ENCODE peak calls at places on chromosomes 3 and 15, in four cellular contexts. One of them, this sample, is unnamed.

GRCh38 chr3:151480492-151480891 is 19.6 kb upstream of the IGSF10 start:
- DNase-seq in A673: no peak
- DNase-seq in body of pancreas: no peak
- DNase-seq in BE2C: no peak
- DNase-seq in this sample: no peak

GRCh38 chr3:58065700-58066167 is 57.5 kb downstream of the FLNB start:
- DNase-seq in body of pancreas: peak; percentile 76
- DNase-seq in A673: no peak
- DNase-seq in BE2C: no peak
- DNase-seq in this sample: no peak

GRCh38 chr3:120678331-120678845 is 3.7 kb downstream of the HGD start:
- DNase-seq in body of pancreas: peak; percentile 92
- DNase-seq in BE2C: peak; percentile 11
- DNase-seq in A673: peak; percentile 60
- DNase-seq in this sample: peak; percentile 73

GRCh38 chr15:31337352-31338031 is 10.9 kb downstream of the KLF13 start:
- DNase-seq in A673: no peak
- DNase-seq in BE2C: no peak
- DNase-seq in body of pancreas: no peak
- DNase-seq in this sample: no peak

GRCh38 chr3:194587438-194587931 is 45.7 kb downstream of the TMEM44 start:
- DNase-seq in BE2C: no peak
- DNase-seq in body of pancreas: no peak
- DNase-seq in A673: no peak
- DNase-seq in this sample: no peak

GRCh38 chr3:159077860-159078259 is 276.0 kb downstream of the MFSD1 start:
- DNase-seq in body of pancreas: no peak
- DNase-seq in A673: peak; percentile 68
- DNase-seq in BE2C: no peak
- DNase-seq in this sample: no peak

GRCh38 chr3:190883973-190884832 is 21.7 kb upstream of the GMNC start:
- DNase-seq in body of pancreas: peak; percentile 69
- DNase-seq in BE2C: peak; percentile 56
- DNase-seq in A673: peak; percentile 90
- DNase-seq in this sample: peak; percentile 44

GRCh38 chr3:127745656-127746399 is 73.1 kb downstream of the ABTB1 start:
- DNase-seq in BE2C: no peak
- DNase-seq in A673: no peak
- DNase-seq in body of pancreas: no peak
- DNase-seq in this sample: no peak

GRCh38 chr3:15342945-15343344 is 10.6 kb upstream of the SH3BP5 start:
- DNase-seq in body of pancreas: no peak
- DNase-seq in A673: no peak
- DNase-seq in BE2C: no peak
- DNase-seq in this sample: no peak

GRCh38 chr15:74375303-74375693 is 7.9 kb upstream of the CYP11A1 start:
- DNase-seq in A673: peak; percentile 89
- DNase-seq in body of pancreas: peak; percentile 87
- DNase-seq in BE2C: peak; percentile 84
- DNase-seq in this sample: peak; percentile 86

GRCh38 chr15:20358066-20358780 is 183.4 kb downstream of the GOLGA6L6 start:
- DNase-seq in BE2C: no peak
- DNase-seq in A673: no peak
- DNase-seq in body of pancreas: peak; percentile 10
- DNase-seq in this sample: no peak

GRCh38 chr15:20355256-20355868 is 186.2 kb downstream of the GOLGA6L6 start:
- DNase-seq in BE2C: no peak
- DNase-seq in A673: no peak
- DNase-seq in body of pancreas: peak; percentile 4
- DNase-seq in this sample: no peak

GRCh38 chr15:20357139-20358065 is 184.2 kb downstream of the GOLGA6L6 start:
- DNase-seq in body of pancreas: peak; percentile 17
- DNase-seq in BE2C: no peak
- DNase-seq in A673: no peak
- DNase-seq in this sample: no peak

GRCh38 chr15:20358781-20359414 is 182.7 kb downstream of the GOLGA6L6 start:
- DNase-seq in BE2C: no peak
- DNase-seq in body of pancreas: no peak
- DNase-seq in A673: no peak
- DNase-seq in this sample: no peak

GRCh38 chr15:20356444-20357138 is 185.0 kb downstream of the GOLGA6L6 start:
- DNase-seq in body of pancreas: peak; percentile 75
- DNase-seq in A673: peak; percentile 59
- DNase-seq in BE2C: no peak
- DNase-seq in this sample: no peak
- H3K9me3 ChIP-seq in body of pancreas: no peaks in the 10 kb centered on the region
- H3K9me3 ChIP-seq in A673: peaks cover 81% of the 10 kb centered on the region
- H3K9me3 ChIP-seq in BE2C: no peaks in the 10 kb centered on the region
- H3K9me3 ChIP-seq in this sample: no peaks in the 10 kb centered on the region

GRCh38 chr3:123920868-123921267 is 36.7 kb upstream of the MYLK start:
- DNase-seq in BE2C: no peak
- DNase-seq in body of pancreas: no peak
- DNase-seq in A673: no peak
- DNase-seq in this sample: no peak
- H3K9me3 ChIP-seq in BE2C: no peaks in the 10 kb centered on the region
- H3K9me3 ChIP-seq in body of pancreas: no peaks in the 10 kb centered on the region
- H3K9me3 ChIP-seq in A673: peaks cover 21% of the 10 kb centered on the region
- H3K9me3 ChIP-seq in this sample: no peaks in the 10 kb centered on the region

GRCh38 chr3:178095522-178095921 is 440.7 kb upstream of the KCNMB2 start:
- DNase-seq in A673: no peak
- DNase-seq in BE2C: no peak
- DNase-seq in body of pancreas: no peak
- DNase-seq in this sample: no peak

GRCh38 chr3:178088930-178089329 is 447.3 kb upstream of the KCNMB2 start:
- DNase-seq in A673: no peak
- DNase-seq in BE2C: no peak
- DNase-seq in body of pancreas: no peak
- DNase-seq in this sample: no peak

GRCh38 chr3:178087376-178087775 is 448.9 kb upstream of the KCNMB2 start:
- DNase-seq in BE2C: no peak
- DNase-seq in body of pancreas: no peak
- DNase-seq in A673: no peak
- DNase-seq in this sample: no peak

GRCh38 chr3:178086419-178086818 is 449.8 kb upstream of the KCNMB2 start:
- DNase-seq in A673: no peak
- DNase-seq in body of pancreas: no peak
- DNase-seq in BE2C: no peak
- DNase-seq in this sample: no peak

DNA sequence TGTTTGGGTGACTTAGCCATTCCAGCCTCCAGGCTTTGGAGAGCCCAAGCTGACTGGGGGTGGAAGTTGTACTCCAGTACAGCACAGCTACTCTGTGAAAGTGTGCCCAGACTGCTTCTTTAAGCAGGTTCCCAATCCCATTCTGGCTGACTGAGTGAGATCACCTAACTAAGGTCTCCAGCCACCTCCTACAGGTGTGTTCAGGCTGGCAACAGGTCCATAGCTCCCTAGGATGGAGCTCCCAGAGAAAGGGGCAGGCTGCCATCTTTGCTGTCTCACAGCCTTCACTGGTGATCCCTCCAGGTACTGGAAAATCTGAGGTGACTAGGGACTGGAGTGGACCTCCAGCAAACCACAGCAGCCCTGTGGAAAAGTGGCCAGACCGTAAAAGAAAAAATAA is 445.3 kb upstream of the KCNMB2 start:
- DNase-seq in body of pancreas: no peak
- DNase-seq in A673: no peak
- DNase-seq in BE2C: no peak
- DNase-seq in this sample: no peak
- H3K9me3 ChIP-seq in body of pancreas: no peaks in the 10 kb centered on the region
- H3K9me3 ChIP-seq in A673: peaks cover 7% of the 10 kb centered on the region
- H3K9me3 ChIP-seq in BE2C: no peaks in the 10 kb centered on the region
- H3K9me3 ChIP-seq in this sample: no peaks in the 10 kb centered on the region

GRCh38 chr15:94480289-94480834 is 249.0 kb downstream of the MCTP2 start:
- DNase-seq in A673: no peak
- DNase-seq in BE2C: peak; percentile 38
- DNase-seq in body of pancreas: no peak
- DNase-seq in this sample: no peak

GRCh38 chr15:94487635-94488034 is 256.3 kb downstream of the MCTP2 start:
- DNase-seq in A673: no peak
- DNase-seq in BE2C: no peak
- DNase-seq in body of pancreas: no peak
- DNase-seq in this sample: no peak

DNA sequence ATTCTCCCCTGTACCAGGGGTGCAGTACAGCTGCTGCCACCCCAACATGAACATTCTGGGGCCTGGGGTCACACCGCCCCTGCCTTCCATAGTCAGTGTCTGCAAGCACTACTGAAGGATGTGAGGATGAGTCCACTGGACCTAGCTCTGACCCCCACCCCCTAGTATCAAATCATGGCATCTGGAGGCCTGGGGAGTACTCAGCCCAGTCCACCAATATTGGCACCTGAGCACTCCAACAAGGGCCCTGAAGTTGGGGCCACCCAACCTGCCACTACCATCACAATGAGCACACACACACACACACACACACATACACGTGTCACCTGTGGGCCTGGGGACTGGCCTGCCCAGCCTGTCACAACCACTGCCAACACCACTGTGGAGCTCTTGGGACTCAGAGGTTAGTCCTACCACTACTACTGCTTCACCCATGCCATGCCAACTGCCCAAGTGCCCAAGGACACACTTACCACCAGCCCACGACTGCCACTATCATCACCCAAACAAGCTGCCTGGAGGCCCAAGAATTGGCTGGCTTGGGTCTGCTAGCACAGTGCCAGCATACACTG is 253.9 kb downstream of the MCTP2 start:
- DNase-seq in BE2C: no peak
- DNase-seq in A673: no peak
- DNase-seq in body of pancreas: no peak
- DNase-seq in this sample: no peak
- H3K9me3 ChIP-seq in BE2C: no peaks in the 10 kb centered on the region
- H3K9me3 ChIP-seq in A673: no peaks in the 10 kb centered on the region
- H3K9me3 ChIP-seq in body of pancreas: no peaks in the 10 kb centered on the region
- H3K9me3 ChIP-seq in this sample: no peaks in the 10 kb centered on the region